ENCODE peak calls at places on chromosome 9, in ten cellular contexts. B, J, Z, E, Y, Q, H, X, K and P are unnamed samples.

GRCh38 chr9:71944754-71945409 is 33.4 kb downstream of the C9orf85 start:
- DNase-seq in B (no peak), J (no peak), Z (peak), E (no peak), Y (no peak), Q (no peak), H (no peak), X (no peak), K (peak), P (no peak)

GRCh38 chr9:93567271-93567959 is 9.0 kb upstream of the PHF2 start:
- DNase-seq in B (no peak), J (no peak), Z (no peak), E (no peak), Y (no peak), Q (no peak), H (no peak), X (no peak), K (no peak), P (no peak)

GRCh38 chr9:20760246-20760901 is 76.3 kb downstream of the FOCAD start:
- DNase-seq in B (no peak), J (no peak), Z (peak), E (no peak), Y (no peak), Q (no peak), H (no peak), X (no peak), K (peak), P (no peak)

GRCh38 chr9:109908459-109909390 is 128.7 kb downstream of the PALM2AKAP2 start:
- DNase-seq in B (no peak), J (no peak), Z (no peak), E (no peak), Y (no peak), Q (no peak), H (peak), X (no peak), K (no peak), P (no peak)

GRCh38 chr9:129172816-129173215 is 5.2 kb downstream of the IER5L start:
- DNase-seq in B (no peak), J (no peak), Z (no peak), E (no peak), Y (no peak), Q (no peak), H (no peak), X (no peak), K (no peak), P (no peak)

GRCh38 chr9:135036861-135037465 is 50.5 kb upstream of the OLFM1 start:
- DNase-seq in B (no peak), J (no peak), Z (no peak), E (no peak), Y (no peak), Q (no peak), H (no peak), X (peak), K (no peak), P (no peak)

GRCh38 chr9:135791431-135792267 is 89.7 kb downstream of the KCNT1 start:
- DNase-seq in B (no peak), J (no peak), Z (no peak), E (no peak), Y (no peak), Q (no peak), H (no peak), X (no peak), K (no peak), P (no peak)

GRCh38 chr9:107246259-107247254 is 36.5 kb upstream of the RAD23B start:
- DNase-seq in B (no peak), J (no peak), Z (no peak), E (no peak), Y (no peak), Q (no peak), H (no peak), X (no peak), K (no peak), P (no peak)

GRCh38 chr9:112091805-112092204 is 83.3 kb downstream of the SUSD1 start:
- DNase-seq in B (no peak), J (no peak), Z (peak), E (no peak), Y (no peak), Q (no peak), H (no peak), X (no peak), K (no peak), P (no peak)

GRCh38 chr9:120362446-120362845 is 217.5 kb downstream of the CDK5RAP2 start:
- DNase-seq in B (no peak), J (no peak), Z (no peak), E (no peak), Y (no peak), Q (no peak), H (no peak), X (no peak), K (no peak), P (no peak)